ENCODE peak calls at places on chromosomes 6 and 20, in six cellular contexts. H, G, U, F, S and M are unnamed samples.

GRCh38 chr6:57040011-57040410 is 6.5 kb upstream of the KIAA1586 start:
- DNase-seq in G (no peak), S (no peak), H (no peak), U (peak), F (no peak), M (no peak)

GRCh38 chr20:42204261-42204660 is 586.1 kb upstream of the CHD6 start:
- DNase-seq in G (no peak), S (peak), U (no peak), H (no peak), F (no peak), M (no peak)

GRCh38 chr6:168451805-168452204 is 10.8 kb downstream of the SMOC2 start:
- DNase-seq in G (no peak), H (no peak), S (peak), U (no peak), F (no peak), M (no peak)

GRCh38 chr6:112058243-112058642 is 4.3 kb downstream of the CCN6 start:
- DNase-seq in F (no peak), G (no peak), S (no peak), H (no peak), U (no peak), M (no peak)

GRCh38 chr6:11224252-11224965 is 8.1 kb downstream of the NEDD9 start:
- DNase-seq in H (no peak), F (peak), S (no peak), G (no peak), U (peak), M (no peak)

GRCh38 chr6:18742406-18742805 is 355.3 kb downstream of the RNF144B start:
- DNase-seq in F (no peak), U (no peak), S (no peak), G (peak), H (no peak), M (no peak)

GRCh38 chr20:56163806-56164205 is 84.7 kb upstream of the MC3R start:
- DNase-seq in H (no peak), S (no peak), G (no peak), F (no peak), U (no peak), M (no peak)

GRCh38 chr6:46914279-46914810 is 7.4 kb downstream of the ADGRF5 start:
- DNase-seq in U (no peak), H (no peak), F (no peak), S (no peak), G (no peak), M (no peak)